ENCODE peak calls at places on chromosome 4, in four cellular contexts. One of them, this sample, is unnamed.

GRCh38 chr4:140249351-140249750 is 95.4 kb upstream of the MAML3 start:
- DNase-seq in EL: no peak
- DNase-seq in activated CD4-positive, alpha-beta T cell treated with anti-CD3 and anti-CD28 coated beads, Interleukin-2, amount 10 ng/mL, durations not matched to agents 7 days and 5 days: no peak
- DNase-seq in stimulated activated CD4-positive, alpha-beta T cell treated with anti-CD3 and anti-CD28 coated beads, Interleukin-15, amount 100 ng/mL, for 1 hour: no peak
- DNase-seq in this sample: no peak

GRCh38 chr4:100816646-100817045 is 298.8 kb upstream of the EMCN start:
- DNase-seq in EL: no peak
- DNase-seq in activated CD4-positive, alpha-beta T cell treated with anti-CD3 and anti-CD28 coated beads, Interleukin-2, amount 10 ng/mL, durations not matched to agents 7 days and 5 days: no peak
- DNase-seq in stimulated activated CD4-positive, alpha-beta T cell treated with anti-CD3 and anti-CD28 coated beads, Interleukin-15, amount 100 ng/mL, for 1 hour: no peak
- DNase-seq in this sample: no peak

GRCh38 chr4:84501197-84501492 is 2.1 kb upstream of the NKX6-1 start:
- DNase-seq in EL: no peak
- DNase-seq in activated CD4-positive, alpha-beta T cell treated with anti-CD3 and anti-CD28 coated beads, Interleukin-2, amount 10 ng/mL, durations not matched to agents 7 days and 5 days: no peak
- DNase-seq in stimulated activated CD4-positive, alpha-beta T cell treated with anti-CD3 and anti-CD28 coated beads, Interleukin-15, amount 100 ng/mL, for 1 hour: no peak
- DNase-seq in this sample: no peak

GRCh38 chr4:151489462-151490203 is 80.7 kb downstream of the FHIP1A start:
- DNase-seq in EL: no peak
- DNase-seq in activated CD4-positive, alpha-beta T cell treated with anti-CD3 and anti-CD28 coated beads, Interleukin-2, amount 10 ng/mL, durations not matched to agents 7 days and 5 days: no peak
- DNase-seq in stimulated activated CD4-positive, alpha-beta T cell treated with anti-CD3 and anti-CD28 coated beads, Interleukin-15, amount 100 ng/mL, for 1 hour: no peak
- DNase-seq in this sample: no peak

GRCh38 chr4:93748380-93748779 is 80.2 kb upstream of the ATOH1 start:
- DNase-seq in EL: no peak
- DNase-seq in activated CD4-positive, alpha-beta T cell treated with anti-CD3 and anti-CD28 coated beads, Interleukin-2, amount 10 ng/mL, durations not matched to agents 7 days and 5 days: no peak
- DNase-seq in stimulated activated CD4-positive, alpha-beta T cell treated with anti-CD3 and anti-CD28 coated beads, Interleukin-15, amount 100 ng/mL, for 1 hour: no peak
- DNase-seq in this sample: no peak

GRCh38 chr4:40848251-40848650 is 98.5 kb downstream of the NSUN7 start:
- DNase-seq in EL: no peak
- DNase-seq in activated CD4-positive, alpha-beta T cell treated with anti-CD3 and anti-CD28 coated beads, Interleukin-2, amount 10 ng/mL, durations not matched to agents 7 days and 5 days: no peak
- DNase-seq in stimulated activated CD4-positive, alpha-beta T cell treated with anti-CD3 and anti-CD28 coated beads, Interleukin-15, amount 100 ng/mL, for 1 hour: no peak
- DNase-seq in this sample: no peak

GRCh38 chr4:83605744-83606172 is 69.8 kb downstream of the GPAT3 start:
- DNase-seq in EL: no peak
- DNase-seq in activated CD4-positive, alpha-beta T cell treated with anti-CD3 and anti-CD28 coated beads, Interleukin-2, amount 10 ng/mL, durations not matched to agents 7 days and 5 days: no peak
- DNase-seq in stimulated activated CD4-positive, alpha-beta T cell treated with anti-CD3 and anti-CD28 coated beads, Interleukin-15, amount 100 ng/mL, for 1 hour: no peak
- DNase-seq in this sample: no peak

GRCh38 chr4:55214172-55214571 is 88.8 kb upstream of the KDR start:
- DNase-seq in EL: peak
- DNase-seq in activated CD4-positive, alpha-beta T cell treated with anti-CD3 and anti-CD28 coated beads, Interleukin-2, amount 10 ng/mL, durations not matched to agents 7 days and 5 days: no peak
- DNase-seq in stimulated activated CD4-positive, alpha-beta T cell treated with anti-CD3 and anti-CD28 coated beads, Interleukin-15, amount 100 ng/mL, for 1 hour: no peak
- DNase-seq in this sample: no peak

GRCh38 chr4:187606581-187606980 is 389.0 kb upstream of the ZFP42 start:
- DNase-seq in EL: peak
- DNase-seq in activated CD4-positive, alpha-beta T cell treated with anti-CD3 and anti-CD28 coated beads, Interleukin-2, amount 10 ng/mL, durations not matched to agents 7 days and 5 days: peak
- DNase-seq in stimulated activated CD4-positive, alpha-beta T cell treated with anti-CD3 and anti-CD28 coated beads, Interleukin-15, amount 100 ng/mL, for 1 hour: no peak
- DNase-seq in this sample: peak

GRCh38 chr4:124060261-124060918 is 652.1 kb downstream of the ANKRD50 start:
- DNase-seq in EL: peak
- DNase-seq in activated CD4-positive, alpha-beta T cell treated with anti-CD3 and anti-CD28 coated beads, Interleukin-2, amount 10 ng/mL, durations not matched to agents 7 days and 5 days: no peak
- DNase-seq in stimulated activated CD4-positive, alpha-beta T cell treated with anti-CD3 and anti-CD28 coated beads, Interleukin-15, amount 100 ng/mL, for 1 hour: no peak
- DNase-seq in this sample: peak

GRCh38 chr4:184514121-184514988 is 40.0 kb upstream of the IRF2 start:
- DNase-seq in EL: peak
- DNase-seq in activated CD4-positive, alpha-beta T cell treated with anti-CD3 and anti-CD28 coated beads, Interleukin-2, amount 10 ng/mL, durations not matched to agents 7 days and 5 days: peak
- DNase-seq in stimulated activated CD4-positive, alpha-beta T cell treated with anti-CD3 and anti-CD28 coated beads, Interleukin-15, amount 100 ng/mL, for 1 hour: no peak
- DNase-seq in this sample: peak

GRCh38 chr4:7594013-7594412 is 159.3 kb upstream of the PSAPL1 start:
- DNase-seq in EL: peak
- DNase-seq in activated CD4-positive, alpha-beta T cell treated with anti-CD3 and anti-CD28 coated beads, Interleukin-2, amount 10 ng/mL, durations not matched to agents 7 days and 5 days: no peak
- DNase-seq in stimulated activated CD4-positive, alpha-beta T cell treated with anti-CD3 and anti-CD28 coated beads, Interleukin-15, amount 100 ng/mL, for 1 hour: no peak
- DNase-seq in this sample: no peak

GRCh38 chr4:121484633-121485032 is 103.8 kb upstream of the QRFPR start:
- DNase-seq in EL: peak
- DNase-seq in activated CD4-positive, alpha-beta T cell treated with anti-CD3 and anti-CD28 coated beads, Interleukin-2, amount 10 ng/mL, durations not matched to agents 7 days and 5 days: peak
- DNase-seq in stimulated activated CD4-positive, alpha-beta T cell treated with anti-CD3 and anti-CD28 coated beads, Interleukin-15, amount 100 ng/mL, for 1 hour: no peak
- DNase-seq in this sample: peak